ENCODE peak calls at places on chromosome 3, in nine cellular contexts. One of them, this sample, is unnamed.

GRCh38 chr3:156535162-156535627 is 19.7 kb downstream of the SSR3 start:
- DNase-seq in lower lobe of right lung: peak
- DNase-seq in AG10803: peak
- DNase-seq in NB4: peak
- DNase-seq in RWPE1: peak
- DNase-seq in suprapubic skin: peak
- DNase-seq in tibial artery: peak
- DNase-seq in transverse colon: peak
- DNase-seq in psoas muscle: peak
- DNase-seq in this sample: peak

GRCh38 chr3:172616061-172616461 is 92.8 kb upstream of the TNFSF10 start:
- DNase-seq in lower lobe of right lung: no peak
- DNase-seq in AG10803: peak
- DNase-seq in NB4: no peak
- DNase-seq in RWPE1: no peak
- DNase-seq in suprapubic skin: no peak
- DNase-seq in tibial artery: no peak
- DNase-seq in transverse colon: no peak
- DNase-seq in psoas muscle: no peak
- DNase-seq in this sample: no peak

GRCh38 chr3:127157181-127157828 is 35.6 kb upstream of the PRR23E start:
- DNase-seq in lower lobe of right lung: no peak
- DNase-seq in AG10803: no peak
- DNase-seq in NB4: no peak
- DNase-seq in RWPE1: no peak
- DNase-seq in suprapubic skin: peak
- DNase-seq in tibial artery: no peak
- DNase-seq in transverse colon: peak
- DNase-seq in psoas muscle: no peak
- DNase-seq in this sample: no peak

GRCh38 chr3:150365132-150365604 is 42.9 kb upstream of the TSC22D2 start:
- DNase-seq in lower lobe of right lung: no peak
- DNase-seq in AG10803: peak
- DNase-seq in NB4: peak
- DNase-seq in RWPE1: no peak
- DNase-seq in suprapubic skin: no peak
- DNase-seq in tibial artery: no peak
- DNase-seq in transverse colon: no peak
- DNase-seq in psoas muscle: no peak
- DNase-seq in this sample: peak

GRCh38 chr3:5309181-5309580 is 121.7 kb downstream of the EDEM1 start:
- DNase-seq in lower lobe of right lung: no peak
- DNase-seq in AG10803: peak
- DNase-seq in NB4: no peak
- DNase-seq in RWPE1: no peak
- DNase-seq in suprapubic skin: no peak
- DNase-seq in tibial artery: no peak
- DNase-seq in transverse colon: no peak
- DNase-seq in psoas muscle: no peak
- DNase-seq in this sample: peak

GRCh38 chr3:53236112-53236841 is 19.5 kb downstream of the TKT start:
- DNase-seq in lower lobe of right lung: peak
- DNase-seq in AG10803: peak
- DNase-seq in NB4: peak
- DNase-seq in RWPE1: peak
- DNase-seq in suprapubic skin: no peak
- DNase-seq in tibial artery: peak
- DNase-seq in transverse colon: peak
- DNase-seq in psoas muscle: peak
- DNase-seq in this sample: peak

GRCh38 chr3:138898301-138898700 is 48.6 kb downstream of the FOXL2 start:
- DNase-seq in lower lobe of right lung: no peak
- DNase-seq in AG10803: peak
- DNase-seq in NB4: no peak
- DNase-seq in RWPE1: no peak
- DNase-seq in suprapubic skin: no peak
- DNase-seq in tibial artery: no peak
- DNase-seq in transverse colon: no peak
- DNase-seq in psoas muscle: no peak
- DNase-seq in this sample: peak

GRCh38 chr3:6732807-6733206 is 128.1 kb upstream of the GRM7 start:
- DNase-seq in lower lobe of right lung: no peak
- DNase-seq in AG10803: no peak
- DNase-seq in NB4: no peak
- DNase-seq in RWPE1: no peak
- DNase-seq in suprapubic skin: no peak
- DNase-seq in tibial artery: no peak
- DNase-seq in transverse colon: no peak
- DNase-seq in psoas muscle: no peak
- DNase-seq in this sample: no peak

GRCh38 chr3:114764056-114764492 is 383.0 kb downstream of the ZBTB20 start:
- DNase-seq in lower lobe of right lung: no peak
- DNase-seq in AG10803: peak
- DNase-seq in NB4: no peak
- DNase-seq in RWPE1: no peak
- DNase-seq in suprapubic skin: no peak
- DNase-seq in tibial artery: no peak
- DNase-seq in transverse colon: peak
- DNase-seq in psoas muscle: no peak
- DNase-seq in this sample: peak

GRCh38 chr3:50639055-50639494 is 22.1 kb downstream of the MAPKAPK3 start:
- DNase-seq in lower lobe of right lung: no peak
- DNase-seq in AG10803: peak
- DNase-seq in NB4: no peak
- DNase-seq in RWPE1: no peak
- DNase-seq in suprapubic skin: no peak
- DNase-seq in tibial artery: no peak
- DNase-seq in transverse colon: no peak
- DNase-seq in psoas muscle: no peak
- DNase-seq in this sample: peak

GRCh38 chr3:124952456-124952855 is 17.9 kb upstream of the MUC13 start:
- DNase-seq in lower lobe of right lung: no peak
- DNase-seq in AG10803: no peak
- DNase-seq in NB4: no peak
- DNase-seq in RWPE1: no peak
- DNase-seq in suprapubic skin: no peak
- DNase-seq in tibial artery: no peak
- DNase-seq in transverse colon: no peak
- DNase-seq in psoas muscle: no peak
- DNase-seq in this sample: no peak

GRCh38 chr3:169116056-169116693 is 547.3 kb downstream of the MECOM start:
- DNase-seq in lower lobe of right lung: no peak
- DNase-seq in AG10803: no peak
- DNase-seq in NB4: no peak
- DNase-seq in RWPE1: no peak
- DNase-seq in suprapubic skin: no peak
- DNase-seq in tibial artery: no peak
- DNase-seq in transverse colon: no peak
- DNase-seq in psoas muscle: no peak
- DNase-seq in this sample: no peak

GRCh38 chr3:61774279-61774890 is 213.0 kb downstream of the PTPRG start:
- DNase-seq in lower lobe of right lung: no peak
- DNase-seq in AG10803: no peak
- DNase-seq in NB4: no peak
- DNase-seq in RWPE1: no peak
- DNase-seq in suprapubic skin: no peak
- DNase-seq in tibial artery: no peak
- DNase-seq in transverse colon: no peak
- DNase-seq in psoas muscle: no peak
- DNase-seq in this sample: no peak

GRCh38 chr3:189144645-189145044 is 27.1 kb upstream of the TPRG1 start:
- DNase-seq in lower lobe of right lung: no peak
- DNase-seq in AG10803: peak
- DNase-seq in NB4: peak
- DNase-seq in RWPE1: peak
- DNase-seq in suprapubic skin: no peak
- DNase-seq in tibial artery: no peak
- DNase-seq in transverse colon: no peak
- DNase-seq in psoas muscle: no peak
- DNase-seq in this sample: no peak
- TF ChIP-seq CTCF in lower lobe of right lung: no peak
- TF ChIP-seq CTCF in AG10803: no peak
- TF ChIP-seq CTCF in NB4: peak
- TF ChIP-seq CTCF in RWPE1: peak
- TF ChIP-seq CTCF in suprapubic skin: peak
- TF ChIP-seq CTCF in tibial artery: peak
- TF ChIP-seq CTCF in transverse colon: peak
- TF ChIP-seq CTCF in psoas muscle: peak
- TF ChIP-seq CTCF in this sample: peak

GRCh38 chr3:69385723-69386483 is at the start of gene FRMD4B:
- DNase-seq in lower lobe of right lung: peak
- DNase-seq in AG10803: peak
- DNase-seq in NB4: no peak
- DNase-seq in RWPE1: no peak
- DNase-seq in suprapubic skin: peak
- DNase-seq in tibial artery: peak
- DNase-seq in transverse colon: peak
- DNase-seq in psoas muscle: peak
- DNase-seq in this sample: no peak
- TF ChIP-seq CTCF in lower lobe of right lung: peak
- TF ChIP-seq CTCF in AG10803: no peak
- TF ChIP-seq CTCF in NB4: no peak
- TF ChIP-seq CTCF in RWPE1: peak
- TF ChIP-seq CTCF in suprapubic skin: no peak
- TF ChIP-seq CTCF in tibial artery: no peak
- TF ChIP-seq CTCF in transverse colon: no peak
- TF ChIP-seq CTCF in psoas muscle: no peak
- TF ChIP-seq CTCF in this sample: no peak

GRCh38 chr3:161371441-161372320 is at the start of gene SPTSSB:
- DNase-seq in lower lobe of right lung: peak
- DNase-seq in AG10803: peak
- DNase-seq in NB4: peak
- DNase-seq in RWPE1: peak
- DNase-seq in suprapubic skin: peak
- DNase-seq in tibial artery: no peak
- DNase-seq in transverse colon: peak
- DNase-seq in psoas muscle: peak
- DNase-seq in this sample: no peak
- TF ChIP-seq CTCF in lower lobe of right lung: no peak
- TF ChIP-seq CTCF in AG10803: no peak
- TF ChIP-seq CTCF in NB4: no peak
- TF ChIP-seq CTCF in RWPE1: no peak
- TF ChIP-seq CTCF in suprapubic skin: no peak
- TF ChIP-seq CTCF in tibial artery: no peak
- TF ChIP-seq CTCF in transverse colon: no peak
- TF ChIP-seq CTCF in psoas muscle: no peak
- TF ChIP-seq CTCF in this sample: no peak

DNA sequence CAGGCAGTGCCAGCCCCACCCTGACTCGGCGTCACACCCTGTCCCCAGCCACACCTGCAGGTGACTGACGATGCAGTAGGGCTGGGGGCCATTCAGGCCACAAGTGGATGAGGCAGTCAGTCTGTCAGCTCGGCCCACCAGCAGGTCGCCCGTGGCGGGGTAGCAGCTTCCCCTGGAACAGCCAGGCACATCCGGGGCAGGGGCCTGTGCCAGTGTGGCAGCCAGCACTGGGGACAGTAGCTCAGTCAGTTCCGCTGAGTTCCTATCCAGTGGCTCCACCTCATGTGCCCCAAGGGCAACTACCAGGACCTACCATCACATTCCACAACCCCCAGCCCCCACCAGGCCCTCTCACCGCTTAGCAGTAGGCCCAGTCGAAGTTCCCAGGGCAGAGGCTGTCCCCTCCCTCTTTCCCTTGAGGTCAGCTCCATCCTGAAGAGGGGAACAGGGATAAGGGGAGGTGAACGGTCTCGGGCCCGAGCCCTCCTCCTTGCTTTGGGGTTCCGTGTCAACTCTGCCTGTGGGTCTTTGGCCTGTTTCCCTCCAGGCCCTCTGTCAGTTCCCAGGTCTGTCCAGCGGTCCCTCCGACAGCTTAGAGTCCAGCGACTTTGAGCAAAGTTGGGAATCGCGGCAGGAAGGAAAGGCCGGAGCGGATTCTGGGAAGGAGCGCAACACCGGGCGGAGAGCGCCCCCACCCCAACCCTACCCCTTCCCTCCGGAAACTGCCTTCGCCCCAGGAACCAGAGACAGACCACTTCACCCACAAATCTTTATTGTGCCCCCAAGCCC is at the start of gene LAMB2:
- DNase-seq in lower lobe of right lung: peak
- DNase-seq in AG10803: peak
- DNase-seq in NB4: no peak
- DNase-seq in RWPE1: no peak
- DNase-seq in suprapubic skin: peak
- DNase-seq in tibial artery: peak
- DNase-seq in transverse colon: peak
- DNase-seq in psoas muscle: peak
- DNase-seq in this sample: peak
- TF ChIP-seq CTCF in lower lobe of right lung: no peak
- TF ChIP-seq CTCF in AG10803: peak
- TF ChIP-seq CTCF in NB4: no peak
- TF ChIP-seq CTCF in RWPE1: no peak
- TF ChIP-seq CTCF in suprapubic skin: no peak
- TF ChIP-seq CTCF in tibial artery: no peak
- TF ChIP-seq CTCF in transverse colon: no peak
- TF ChIP-seq CTCF in psoas muscle: no peak
- TF ChIP-seq CTCF in this sample: peak

DNA sequence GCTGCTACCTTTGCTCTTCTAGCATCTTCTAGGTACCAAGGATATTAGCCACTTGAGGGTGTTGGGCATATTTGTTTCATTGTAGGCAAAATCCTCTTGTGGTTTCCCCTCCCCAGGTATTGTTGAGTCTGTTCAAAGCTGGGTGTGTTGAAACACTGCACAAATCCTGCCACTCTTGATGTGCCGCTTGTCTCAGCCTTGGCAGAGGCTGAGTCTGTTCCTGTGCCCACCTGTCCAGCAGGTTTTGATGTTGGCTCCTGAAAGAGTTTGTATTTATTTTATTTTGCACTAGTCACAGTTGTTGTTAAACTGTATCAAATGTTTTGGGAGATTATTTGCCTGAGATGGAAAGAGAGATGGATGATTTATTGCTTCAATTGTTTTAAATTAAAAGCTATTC is 136.2 kb downstream of the USP13 start:
- DNase-seq in lower lobe of right lung: no peak
- DNase-seq in AG10803: no peak
- DNase-seq in NB4: no peak
- DNase-seq in RWPE1: no peak
- DNase-seq in suprapubic skin: no peak
- DNase-seq in tibial artery: no peak
- DNase-seq in transverse colon: no peak
- DNase-seq in psoas muscle: no peak
- DNase-seq in this sample: no peak
- TF ChIP-seq CTCF in lower lobe of right lung: no peak
- TF ChIP-seq CTCF in AG10803: no peak
- TF ChIP-seq CTCF in NB4: no peak
- TF ChIP-seq CTCF in RWPE1: no peak
- TF ChIP-seq CTCF in suprapubic skin: no peak
- TF ChIP-seq CTCF in tibial artery: no peak
- TF ChIP-seq CTCF in transverse colon: no peak
- TF ChIP-seq CTCF in psoas muscle: no peak
- TF ChIP-seq CTCF in this sample: no peak